ENCODE peak calls at places on chromosomes 11 and 22, in five cellular contexts. Y, J, C, K and B are unnamed samples.

GRCh38 chr11:12862761-12863469 is 146.2 kb upstream of the RASSF10 start:
- DNase-seq in Y (peak; percentile 78), J (peak; percentile 61), C (peak; percentile 64), K (peak; percentile 81), B (peak; percentile 50)

GRCh38 chr11:63998558-63999348 is 12.5 kb downstream of the OTUB1 start:
- DNase-seq in Y (peak; percentile 32), J (no peak), C (peak; percentile 28), K (no peak), B (no peak)

GRCh38 chr22:48722661-48723060 is 1105.0 kb downstream of the BRD1 start:
- DNase-seq in Y (no peak), J (no peak), C (no peak), K (peak; percentile 43), B (peak; percentile 37)

GRCh38 chr11:7154881-7155344 is 66.1 kb downstream of the RBMXL2 start:
- DNase-seq in Y (no peak), J (no peak), C (no peak), K (no peak), B (no peak)

GRCh38 chr11:72781313-72782080 is 12.3 kb downstream of the STARD10 start:
- DNase-seq in Y (no peak), J (no peak), C (no peak), K (peak; percentile 85), B (no peak)

GRCh38 chr11:91231226-91231625 is 993.4 kb upstream of the FAT3 start:
- DNase-seq in Y (no peak), J (no peak), C (no peak), K (no peak), B (no peak)

GRCh38 chr22:40401981-40402406 is 31.6 kb downstream of the SGSM3 start:
- DNase-seq in Y (no peak), J (no peak), C (no peak), K (no peak), B (no peak)

GRCh38 chr22:28728621-28729313 is 12.9 kb downstream of the CHEK2 start:
- DNase-seq in Y (no peak), J (no peak), C (no peak), K (no peak), B (no peak)

GRCh38 chr11:79940165-79940564 is 499.3 kb upstream of the TENM4 start:
- DNase-seq in Y (no peak), J (peak; percentile 25), C (no peak), K (no peak), B (no peak)

GRCh38 chr22:40512426-40513136 is 123.9 kb downstream of the MRTFA start:
- DNase-seq in Y (no peak), J (peak; percentile 92), C (no peak), K (no peak), B (no peak)

GRCh38 chr11:124481365-124482323 is 36.1 kb upstream of the OR8B8 start:
- DNase-seq in Y (no peak), J (no peak), C (no peak), K (no peak), B (no peak)

GRCh38 chr22:46162771-46163170 is 12.4 kb downstream of the PPARA start:
- DNase-seq in Y (no peak), J (no peak), C (no peak), K (no peak), B (no peak)

GRCh38 chr22:42906605-42907338 is 49.7 kb upstream of the ARFGAP3 start:
- DNase-seq in Y (no peak), J (no peak), C (peak; percentile 68), K (no peak), B (no peak)

GRCh38 chr11:93623179-93623578 is 38.3 kb upstream of the CEP295 start:
- DNase-seq in Y (no peak), J (no peak), C (no peak), K (no peak), B (no peak)

GRCh38 chr11:134067486-134067885 is 1.4 kb upstream of the JAM3 start:
- DNase-seq in Y (no peak), J (no peak), C (no peak), K (no peak), B (no peak)

GRCh38 chr11:12693485-12694181 is 19.4 kb downstream of the TEAD1 start:
- DNase-seq in Y (no peak), J (peak; percentile 96), C (peak; percentile 49), K (no peak), B (peak; percentile 74)

GRCh38 chr22:28894320-28894719 is 10.9 kb downstream of the ZNRF3 start:
- DNase-seq in Y (no peak), J (no peak), C (no peak), K (peak; percentile 67), B (no peak)

GRCh38 chr11:17598700-17599459 is 51.8 kb downstream of the OTOG start:
- DNase-seq in Y (peak; percentile 74), J (peak; percentile 9), C (peak; percentile 59), K (peak; percentile 92), B (peak; percentile 86)

GRCh38 chr22:17920145-17920605 is 104.2 kb downstream of the MICAL3 start:
- DNase-seq in Y (no peak), J (no peak), C (no peak), K (no peak), B (no peak)

GRCh38 chr22:19522881-19523239 is 1.4 kb downstream of the CLDN5 start:
- DNase-seq in Y (no peak), J (no peak), C (no peak), K (peak; percentile 59), B (no peak)

GRCh38 chr11:12784445-12784844 is 110.2 kb downstream of the TEAD1 start:
- DNase-seq in Y (no peak), J (no peak), C (no peak), K (no peak), B (no peak)

GRCh38 chr22:19631899-19632670 is 82.2 kb upstream of the SEPTIN5 start:
- DNase-seq in Y (peak; percentile 31), J (no peak), C (no peak), K (peak; percentile 39), B (no peak)

GRCh38 chr11:116703421-116703820 is 69.4 kb downstream of the BUD13 start:
- DNase-seq in Y (peak; percentile 63), J (no peak), C (no peak), K (peak; percentile 28), B (no peak)

GRCh38 chr11:59528741-59529140 is 17.4 kb downstream of the OR4D9 start:
- DNase-seq in Y (no peak), J (no peak), C (no peak), K (no peak), B (no peak)

GRCh38 chr11:109023029-109023428 is 358.2 kb downstream of the DDX10 start:
- DNase-seq in Y (no peak), J (no peak), C (no peak), K (no peak), B (no peak)

GRCh38 chr11:31474083-31474482 is 35.3 kb downstream of the IMMP1L start:
- DNase-seq in Y (no peak), J (no peak), C (no peak), K (no peak), B (no peak)

GRCh38 chr11:47399860-47400812 is 8.3 kb upstream of the SLC39A13 start:
- DNase-seq in Y (no peak), J (no peak), C (peak; percentile 59), K (no peak), B (peak; percentile 85)

GRCh38 chr22:50471197-50471847 is 3.5 kb downstream of the SBF1 start:
- DNase-seq in Y (no peak), J (no peak), C (no peak), K (no peak), B (no peak)

DNA sequence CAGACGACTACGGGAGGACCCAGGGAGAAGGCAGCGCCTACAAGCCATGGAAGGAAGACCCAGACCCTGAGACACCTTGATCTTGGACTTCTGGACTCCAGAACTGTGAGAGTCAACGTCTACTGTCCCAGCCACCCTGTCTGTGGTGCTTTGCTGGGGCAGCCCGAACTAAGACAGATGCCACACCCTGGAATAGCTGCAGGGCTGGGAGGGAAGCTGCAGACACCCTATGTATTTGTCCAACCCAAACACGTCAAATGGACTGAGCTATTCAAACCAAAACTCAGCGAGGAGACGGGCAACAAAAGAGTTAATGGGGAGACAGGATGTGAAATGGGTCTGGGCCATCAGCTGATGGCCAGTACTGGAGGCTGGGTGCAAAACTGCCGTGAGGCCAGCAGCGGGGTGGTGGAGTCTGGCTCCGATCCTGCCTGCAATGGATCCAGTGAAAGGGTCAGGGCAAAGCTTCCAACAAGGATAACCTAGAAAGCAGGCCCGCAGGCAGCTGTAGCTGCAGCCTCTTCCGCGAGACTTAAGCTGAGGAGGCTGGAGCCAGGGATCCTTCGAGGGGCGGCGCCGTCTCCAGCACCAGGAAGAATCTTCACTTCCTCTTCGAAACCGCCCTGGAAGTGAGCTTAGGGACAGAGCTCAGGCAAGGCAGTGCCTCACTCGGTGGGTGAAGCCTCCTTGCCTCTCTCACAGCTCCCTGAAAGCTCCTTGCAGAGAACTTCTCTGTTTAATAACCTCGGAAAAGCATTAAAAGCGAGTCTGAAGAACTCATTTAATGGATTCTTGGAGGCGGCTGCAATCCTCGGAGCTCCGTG is 169.6 kb downstream of the CTTN start:
- DNase-seq in Y (no peak), J (no peak), C (peak; percentile 20), K (peak; percentile 77), B (peak; percentile 61)
- H3K4me3 ChIP-seq in Y (no peak overlapping the region), J (peak overlapping the region; percentile 3), C (peak overlapping the region; percentile 37), K (peak overlapping the region; percentile 54), B (peak overlapping the region; percentile 2)

GRCh38 chr11:2466869-2467694 is 22.3 kb downstream of the KCNQ1 start:
- DNase-seq in Y (no peak), J (no peak), C (no peak), K (peak; percentile 65), B (no peak)
- H3K27me3 ChIP-seq in Y (peaks cover 13% of the 10 kb centered on the region), J (no peaks in the 10 kb centered on the region), C (no peaks in the 10 kb centered on the region), K (no peaks in the 10 kb centered on the region), B (no peaks in the 10 kb centered on the region)

GRCh38 chr22:35376728-35377472 is 4.0 kb upstream of the HMOX1 start:
- DNase-seq in Y (peak; percentile 95), J (peak; percentile 95), C (peak; percentile 95), K (peak; percentile 95), B (peak; percentile 92)
- H3K4me3 ChIP-seq in Y (no peak overlapping the region), J (no peak overlapping the region), C (no peak overlapping the region), K (no peak overlapping the region), B (no peak overlapping the region)

GRCh38 chr11:34525098-34525497 is 11.5 kb upstream of the ELF5 start:
- DNase-seq in Y (no peak), J (no peak), C (no peak), K (no peak), B (no peak)

GRCh38 chr11:34528072-34528471 is 14.5 kb upstream of the ELF5 start:
- DNase-seq in Y (no peak), J (no peak), C (no peak), K (no peak), B (no peak)

GRCh38 chr11:34523053-34523452 is 9.5 kb upstream of the ELF5 start:
- DNase-seq in Y (no peak), J (no peak), C (no peak), K (no peak), B (no peak)

GRCh38 chr11:34524696-34525095 is 11.1 kb upstream of the ELF5 start:
- DNase-seq in Y (no peak), J (no peak), C (no peak), K (no peak), B (no peak)

DNA sequence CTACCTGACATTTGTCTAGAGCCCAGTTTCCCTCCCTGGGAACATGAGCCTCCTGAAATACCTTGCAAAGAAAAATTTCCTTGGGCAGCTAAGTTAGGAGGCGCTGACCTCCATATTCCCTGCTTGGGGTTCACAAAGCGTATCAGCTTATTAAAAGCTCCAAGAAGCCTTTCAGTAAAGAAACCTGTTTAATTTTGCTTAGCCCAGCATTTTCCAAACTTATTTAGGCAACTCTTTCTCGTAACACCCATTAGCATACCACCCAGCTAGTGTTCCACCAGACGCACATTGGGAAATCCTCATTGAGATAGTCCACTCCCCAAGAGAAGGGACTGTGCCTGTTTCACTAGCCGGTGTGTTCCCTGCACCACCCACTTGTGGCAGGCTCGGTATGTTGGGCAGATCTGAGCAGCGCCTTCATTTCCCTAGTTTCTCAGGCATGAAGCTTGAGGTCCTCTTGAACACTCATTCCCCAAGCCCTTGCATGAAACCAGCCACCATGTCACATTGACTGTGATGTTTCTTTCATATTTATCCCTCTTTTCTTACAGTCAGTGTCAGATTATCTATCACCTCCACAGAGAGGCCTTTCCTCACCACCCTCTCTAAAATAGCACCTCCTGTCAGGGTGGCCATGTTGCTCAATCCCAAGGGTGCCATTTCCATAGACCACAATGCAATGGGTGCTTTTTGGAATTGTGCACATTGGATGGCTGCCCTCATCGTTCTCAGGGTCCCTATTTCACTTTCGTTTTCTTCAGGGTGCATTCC is 12.5 kb upstream of the ELF5 start:
- DNase-seq in Y (no peak), J (no peak), C (no peak), K (no peak), B (no peak)
- H3K27me3 ChIP-seq in Y (peaks cover 28% of the 10 kb centered on the region), J (no peaks in the 10 kb centered on the region), C (no peaks in the 10 kb centered on the region), K (no peaks in the 10 kb centered on the region), B (no peaks in the 10 kb centered on the region)